ENCODE peak calls at places on chromosomes 11 and 22, in four cellular contexts. Z is mesendoderm, F is neuronal stem cell, K is IMR-90. A is an unnamed sample.

GRCh38 chr11:74319139-74319538 is 7.7 kb upstream of the P4HA3 start:
- DNase-seq in K (peak), Z (no peak), F (no peak), A (peak)

GRCh38 chr11:64762916-64763803 is 3.4 kb upstream of the PYGM start:
- DNase-seq in K (peak), F (no peak), Z (peak), A (peak)

GRCh38 chr22:31337178-31337577 is 9.0 kb downstream of the PATZ1 start:
- DNase-seq in Z (no peak), F (no peak), K (peak), A (no peak)

GRCh38 chr22:44160416-44160815 is 20.3 kb upstream of the PARVG start:
- DNase-seq in K (no peak), Z (no peak), F (no peak), A (no peak)

GRCh38 chr11:134576286-134576685 is 164.2 kb upstream of the B3GAT1 start:
- DNase-seq in F (no peak), K (no peak), Z (no peak), A (no peak)

GRCh38 chr11:94876645-94877445 is 96.5 kb downstream of the CWC15 start:
- DNase-seq in K (peak), F (no peak), Z (peak), A (peak)

GRCh38 chr11:59206635-59207034 is 6.1 kb downstream of the MPEG1 start:
- DNase-seq in K (peak), F (no peak), Z (peak), A (peak)

GRCh38 chr11:130187096-130187495 is 27.5 kb downstream of the ST14 start:
- DNase-seq in Z (no peak), F (no peak), K (no peak), A (no peak)

GRCh38 chr11:32023370-32023964 is 67.4 kb upstream of the RCN1 start:
- DNase-seq in Z (no peak), F (no peak), K (no peak), A (no peak)

GRCh38 chr11:92399702-92400101 is 175.1 kb downstream of the FAT3 start:
- DNase-seq in F (no peak), K (no peak), Z (peak), A (no peak)

GRCh38 chr22:32932176-32932575 is 126.0 kb downstream of the SYN3 start:
- DNase-seq in Z (peak), F (no peak), K (peak), A (peak)

GRCh38 chr11:111635706-111636045 is 33.4 kb downstream of the SIK2 start:
- DNase-seq in K (peak), F (no peak), Z (no peak), A (no peak)

GRCh38 chr11:19769820-19770219 is 57.2 kb downstream of the NAV2 start:
- DNase-seq in K (peak), Z (no peak), F (no peak), A (peak)

GRCh38 chr11:19770277-19770676 is 57.6 kb downstream of the NAV2 start:
- DNase-seq in K (no peak), F (no peak), Z (no peak), A (no peak)

GRCh38 chr11:19774329-19774728 is 61.7 kb downstream of the NAV2 start:
- DNase-seq in Z (no peak), F (no peak), K (no peak), A (no peak)

GRCh38 chr11:19774817-19775600 is 62.4 kb downstream of the NAV2 start:
- DNase-seq in Z (no peak), F (no peak), K (peak), A (no peak)

DNA sequence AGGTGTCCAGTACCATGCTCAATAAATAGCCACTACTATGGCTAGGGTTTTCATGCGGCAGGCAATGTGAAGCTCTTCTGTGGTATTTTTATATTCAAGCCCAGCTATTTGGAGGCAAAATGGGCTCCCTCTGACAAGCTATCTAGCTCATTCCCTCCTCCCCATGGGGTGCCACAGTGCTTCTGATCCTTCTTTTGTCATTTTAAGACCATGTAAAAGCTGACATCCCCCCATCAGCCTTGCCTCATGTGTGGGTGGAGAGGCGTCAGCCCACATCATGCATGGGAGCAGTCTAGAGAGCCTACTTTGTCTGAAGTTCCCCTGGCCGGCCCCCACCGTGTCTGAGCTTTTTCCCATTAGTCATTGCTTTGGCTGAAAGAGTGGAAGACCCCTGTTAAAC is 59.8 kb downstream of the NAV2 start:
- DNase-seq in K (no peak), Z (peak), F (no peak), A (no peak)
- H3K23ac ChIP-seq in K (no peak), Z (no peak), F (no peak), A (no peak)

GRCh38 chr11:77182542-77183420 is 54.7 kb downstream of the MYO7A start:
- DNase-seq in F (no peak), K (no peak), Z (no peak), A (no peak)
- H3K23ac ChIP-seq in F (no peak), K (no peak), Z (no peak), A (no peak)

DNA sequence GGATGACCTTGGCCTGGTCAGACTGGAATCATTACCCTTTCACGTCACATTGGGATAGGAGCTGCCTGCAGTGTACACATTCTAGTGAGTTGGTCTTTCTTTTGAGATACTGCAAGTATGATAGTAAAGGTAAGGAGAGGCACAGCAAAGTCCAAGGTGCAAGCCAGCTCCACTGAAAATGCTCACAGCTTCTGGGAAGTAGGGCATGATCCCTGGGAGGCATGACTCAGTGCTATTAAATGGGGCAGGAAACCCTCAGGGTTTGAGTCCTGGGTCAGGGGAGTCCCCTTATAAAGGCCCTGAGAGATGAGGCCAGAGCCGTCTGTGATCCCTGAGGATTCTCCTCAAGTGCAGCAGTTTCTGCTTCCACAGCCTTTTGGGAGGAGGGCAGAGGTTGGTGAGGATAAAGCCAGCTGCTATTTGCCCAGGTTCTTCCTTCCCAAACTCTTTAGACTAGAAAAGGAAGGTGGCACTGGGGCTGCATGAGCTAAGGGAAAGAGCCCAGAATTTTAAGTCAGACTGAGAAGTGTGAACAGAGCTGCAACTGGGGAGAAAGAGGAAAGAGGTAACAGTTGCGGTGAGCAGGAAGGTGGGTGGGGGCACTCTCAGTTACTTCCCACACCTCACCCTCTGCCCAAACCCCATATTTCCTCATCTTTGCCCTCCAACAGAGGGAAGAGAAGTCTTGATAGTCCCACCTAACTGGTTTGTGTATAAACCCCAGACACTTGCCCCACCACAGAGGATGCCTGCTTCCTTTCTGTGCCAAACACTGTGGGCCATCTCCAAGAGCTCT is 14.4 kb upstream of the OR52K1 start:
- DNase-seq in K (no peak), Z (no peak), F (no peak), A (no peak)
- H3K23ac ChIP-seq in K (no peak), Z (no peak), F (no peak), A (no peak)

GRCh38 chr11:62844154-62844553 is 4.8 kb upstream of the WDR74 start:
- DNase-seq in F (no peak), Z (no peak), K (no peak), A (no peak)
- H3K23ac ChIP-seq in F (no peak), Z (no peak), K (peak), A (no peak)

DNA sequence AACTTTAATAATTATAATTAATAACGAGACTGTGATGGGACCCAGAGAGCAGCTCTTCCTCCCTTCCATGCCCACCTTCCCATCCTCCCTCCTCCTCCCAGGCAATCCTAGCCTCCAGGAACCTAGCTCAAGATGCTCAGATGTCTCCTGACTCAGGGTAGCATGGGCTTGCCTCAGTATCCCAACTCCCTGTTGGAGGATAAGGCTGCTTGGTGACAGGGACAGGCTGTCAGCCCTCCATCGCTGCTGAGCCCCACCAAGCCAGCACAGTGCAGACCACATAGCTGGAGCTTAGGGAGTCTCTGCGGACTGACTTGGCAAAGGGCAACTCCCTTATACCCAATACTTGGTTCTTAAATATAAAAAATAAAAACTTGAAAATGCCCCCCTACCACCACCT is 11.5 kb downstream of the MYH9 start:
- DNase-seq in Z (no peak), F (no peak), K (no peak), A (no peak)
- H3K23ac ChIP-seq in Z (no peak), F (no peak), K (peak), A (no peak)

A was measured in mesenchymal stem cell.